ENCODE peak calls at places on chromosomes 13 and 19, in four cellular contexts. X is stimulated activated CD8-positive, alpha-beta memory T cell treated with anti-CD3 and anti-CD28 coated beads, Interleukin-15, amount 100 ng/mL, for 24 hours; H is GM03348; T is astrocyte of the cerebellum. R is an unnamed sample.

GRCh38 chr13:21670006-21670882 is 629 bp upstream of the FGF9 start:
- DNase-seq in X (peak), H (peak), T (no peak), R (peak)

GRCh38 chr13:103634066-103634465 is 567.8 kb upstream of the SLC10A2 start:
- DNase-seq in X (no peak), H (no peak), T (no peak), R (no peak)

GRCh38 chr19:42090687-42091086 is 14.7 kb downstream of the ZNF574 start:
- DNase-seq in X (no peak), H (no peak), T (no peak), R (no peak)

GRCh38 chr19:12825259-12826131 is 8.9 kb downstream of the RTBDN start:
- DNase-seq in X (no peak), H (peak), T (no peak), R (peak)

GRCh38 chr13:100724568-100724967 is 50.0 kb upstream of the TMTC4 start:
- DNase-seq in X (no peak), H (no peak), T (no peak), R (no peak)

GRCh38 chr19:15759962-15760565 is 22.3 kb downstream of the OR10H3 start:
- DNase-seq in X (no peak), H (no peak), T (no peak), R (no peak)

GRCh38 chr19:37988758-37989635 is 82.0 kb downstream of the SIPA1L3 start:
- DNase-seq in X (no peak), H (no peak), T (no peak), R (no peak)

GRCh38 chr19:1651061-1651547 is 1.3 kb downstream of the TCF3 start:
- DNase-seq in X (peak), H (peak), T (no peak), R (peak)

GRCh38 chr19:50325310-50326100 is 3.7 kb downstream of the KCNC3 start:
- DNase-seq in X (peak), H (peak), T (no peak), R (peak)